ENCODE peak calls at places on chromosome 9, in ten cellular contexts. Z, K, T, E, M, V, J, R, F and Q are unnamed samples.

GRCh38 chr9:2271426-2271825 is 256.3 kb downstream of the SMARCA2 start:
- DNase-seq in J (no peak), K (peak), V (no peak), R (no peak), F (peak), T (no peak), M (no peak), E (no peak), Z (peak), Q (peak)

GRCh38 chr9:134061688-134062371 is 6.0 kb downstream of the BRD3 start:
- DNase-seq in R (no peak), T (no peak), M (no peak), E (no peak), V (no peak), Z (no peak), F (no peak), J (no peak), K (no peak), Q (no peak)

GRCh38 chr9:34628656-34629491 is at the start of gene ARID3C:
- DNase-seq in F (peak), R (no peak), Z (peak), M (no peak), J (no peak), T (peak), V (peak), K (no peak), E (no peak), Q (no peak)

GRCh38 chr9:74847478-74848149 is 40.1 kb downstream of the TRPM6 start:
- DNase-seq in V (no peak), J (no peak), M (no peak), E (no peak), R (no peak), Z (no peak), K (no peak), T (no peak), F (no peak), Q (no peak)

GRCh38 chr9:130171226-130172148 is 717 bp upstream of the NCS1 start:
- DNase-seq in J (no peak), T (no peak), R (no peak), Z (no peak), K (no peak), F (peak), V (no peak), M (no peak), E (no peak), Q (no peak)

GRCh38 chr9:121958530-121958929 is 134.6 kb downstream of the TTLL11 start:
- DNase-seq in F (no peak), Z (no peak), E (no peak), R (no peak), J (no peak), T (no peak), K (no peak), V (no peak), M (no peak), Q (no peak)

GRCh38 chr9:102950341-102950740 is 44.8 kb upstream of the CYLC2 start:
- DNase-seq in T (no peak), K (no peak), V (no peak), J (no peak), E (no peak), Z (no peak), F (no peak), R (no peak), M (no peak), Q (no peak)

GRCh38 chr9:95813923-95814322 is 61.6 kb upstream of the ERCC6L2 start:
- DNase-seq in F (no peak), T (no peak), J (no peak), M (no peak), E (no peak), R (no peak), Z (no peak), K (no peak), V (no peak), Q (no peak)

GRCh38 chr9:126125177-126125576 is 201.5 kb upstream of the MVB12B start:
- DNase-seq in M (no peak), Z (no peak), J (no peak), V (no peak), T (no peak), K (no peak), R (no peak), E (no peak), F (no peak), Q (peak)